ENCODE peak calls at places on chromosomes 3 and 15, in ten cellular contexts. U is AG09319; D is spleen; C is AG10803; W is breast epithelium; L is CD8-positive, alpha-beta T cell; E is ovary; J is progenitor cell of endocrine pancreas; K is endodermal cell; X is WTC11. I is an unnamed sample.

GRCh38 chr3:144032531-144033234 is 61.1 kb downstream of the DIPK2A start:
- DNase-seq in D (no peak), K (no peak), C (no peak), E (no peak), W (no peak), X (no peak), J (no peak), U (no peak), L (no peak), I (no peak)

GRCh38 chr15:86021281-86022264 is 58.1 kb upstream of the AGBL1 start:
- DNase-seq in K (no peak), C (peak; percentile 23), X (no peak), U (no peak), D (no peak), J (no peak), L (no peak), E (no peak), W (no peak), I (no peak)

GRCh38 chr15:89187301-89187700 is 34.1 kb downstream of the RLBP1 start:
- DNase-seq in K (no peak), E (no peak), U (no peak), J (no peak), X (no peak), C (no peak), W (no peak), L (no peak), D (no peak), I (no peak)

GRCh38 chr3:158743280-158743663 is 11.0 kb upstream of the RARRES1 start:
- DNase-seq in X (no peak), J (no peak), C (no peak), D (no peak), L (no peak), U (no peak), K (no peak), W (no peak), E (no peak), I (no peak)

GRCh38 chr3:119013951-119014350 is 20.7 kb downstream of the IGSF11 start:
- DNase-seq in X (no peak), K (no peak), D (no peak), C (no peak), L (no peak), U (no peak), E (no peak), W (no peak), J (no peak), I (no peak)

GRCh38 chr3:78139166-78139565 is 1099.3 kb downstream of the ROBO2 start:
- DNase-seq in K (no peak), D (no peak), X (no peak), J (no peak), U (no peak), W (no peak), E (no peak), L (no peak), C (peak; percentile 1), I (no peak)

GRCh38 chr3:31288224-31288623 is 244.5 kb upstream of the STT3B start:
- DNase-seq in C (no peak), D (no peak), J (no peak), U (no peak), L (no peak), W (no peak), K (no peak), X (no peak), E (no peak), I (no peak)

GRCh38 chr15:39585394-39585841 is 4.5 kb downstream of the THBS1 start:
- DNase-seq in K (no peak), D (no peak), L (no peak), C (peak; percentile 88), U (peak; percentile 46), E (no peak), J (no peak), W (no peak), X (no peak), I (no peak)

GRCh38 chr3:55567615-55568014 is 80.5 kb upstream of the WNT5A start:
- DNase-seq in U (no peak), L (no peak), X (no peak), J (no peak), D (no peak), C (no peak), K (no peak), W (no peak), E (no peak), I (no peak)

GRCh38 chr15:94164202-94164807 is 67.1 kb upstream of the MCTP2 start:
- DNase-seq in W (no peak), K (peak; percentile 91), C (peak; percentile 41), X (peak; percentile 67), L (peak; percentile 19), U (no peak), E (no peak), J (peak; percentile 59), D (no peak), I (peak; percentile 68)

GRCh38 chr15:94162946-94163345 is 68.4 kb upstream of the MCTP2 start:
- DNase-seq in D (no peak), C (no peak), L (no peak), E (no peak), J (no peak), X (no peak), U (no peak), K (no peak), W (no peak), I (no peak)

GRCh38 chr15:94168250-94168649 is 63.1 kb upstream of the MCTP2 start:
- DNase-seq in C (no peak), E (no peak), K (no peak), U (no peak), J (no peak), L (no peak), D (no peak), X (peak; percentile 37), W (no peak), I (no peak)
- TF ChIP-seq CTCF in C (peak; percentile 10), E (no peak), K (peak; percentile 68), U (no peak), J (peak; percentile 17), L (no peak), D (no peak), X (peak; percentile 49), W (no peak), I (peak; percentile 24)

GRCh38 chr15:25710184-25710583 is 152.9 kb downstream of the ATP10A start:
- DNase-seq in D (peak; percentile 80), L (no peak), K (peak; percentile 92), W (peak; percentile 60), J (peak; percentile 67), E (no peak), U (no peak), X (peak; percentile 81), C (peak; percentile 13), I (no peak)
- TF ChIP-seq CTCF in D (no peak), L (peak; percentile 52), K (peak; percentile 90), W (no peak), J (peak; percentile 85), E (no peak), U (peak; percentile 75), X (peak; percentile 52), C (peak; percentile 71), I (peak; percentile 81)

GRCh38 chr15:92896543-92896942 is 3.6 kb upstream of the CHD2 start:
- DNase-seq in X (no peak), J (no peak), E (no peak), W (no peak), L (no peak), U (no peak), C (no peak), K (no peak), D (no peak), I (no peak)
- TF ChIP-seq CTCF in X (no peak), J (no peak), E (no peak), W (no peak), L (no peak), U (no peak), C (no peak), K (no peak), D (no peak), I (no peak)

DNA sequence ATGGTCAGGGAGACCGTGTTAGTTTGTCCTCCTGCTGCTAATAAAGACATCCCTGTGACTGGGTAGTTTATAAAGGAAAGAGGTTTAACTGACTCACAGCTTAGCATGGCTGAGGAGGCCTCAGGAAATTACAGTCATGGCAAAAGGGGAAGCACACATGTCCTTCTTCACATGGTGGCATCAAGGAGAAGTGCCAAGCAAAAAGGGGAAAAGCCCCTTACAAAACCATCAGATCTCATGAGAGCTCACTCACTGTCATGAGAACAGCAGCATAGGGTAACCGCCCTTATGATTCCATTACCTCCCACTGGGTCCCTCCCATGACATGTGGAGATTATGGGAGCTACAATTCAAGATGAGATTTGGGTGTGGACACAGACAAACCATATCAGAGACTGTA is 27.0 kb downstream of the TM2D3 start:
- DNase-seq in J (no peak), L (no peak), K (no peak), X (no peak), W (no peak), C (no peak), D (no peak), E (no peak), U (no peak), I (no peak)
- TF ChIP-seq CTCF in J (no peak), L (no peak), K (no peak), X (no peak), W (no peak), C (no peak), D (no peak), E (no peak), U (no peak), I (no peak)

GRCh38 chr15:35206060-35206675 is 121.1 kb upstream of the NANOGP8 start:
- DNase-seq in J (no peak), C (no peak), L (no peak), U (no peak), W (no peak), D (no peak), X (no peak), E (no peak), K (no peak), I (no peak)
- TF ChIP-seq CTCF in J (peak; percentile 38), C (peak; percentile 43), L (no peak), U (peak; percentile 4), W (no peak), D (no peak), X (peak; percentile 67), E (no peak), K (peak; percentile 78), I (peak; percentile 42)

GRCh38 chr3:154749514-154749913 is 319.5 kb upstream of the GPR149 start:
- DNase-seq in U (no peak), W (no peak), K (no peak), J (no peak), D (no peak), X (no peak), E (no peak), L (no peak), C (no peak), I (no peak)

GRCh38 chr3:154743418-154743817 is 313.4 kb upstream of the GPR149 start:
- DNase-seq in J (no peak), X (no peak), D (no peak), U (no peak), E (no peak), L (no peak), C (no peak), W (no peak), K (no peak), I (no peak)

GRCh38 chr3:154745122-154745521 is 315.1 kb upstream of the GPR149 start:
- DNase-seq in X (no peak), L (no peak), W (no peak), U (no peak), D (no peak), C (no peak), J (no peak), K (no peak), E (no peak), I (no peak)

DNA sequence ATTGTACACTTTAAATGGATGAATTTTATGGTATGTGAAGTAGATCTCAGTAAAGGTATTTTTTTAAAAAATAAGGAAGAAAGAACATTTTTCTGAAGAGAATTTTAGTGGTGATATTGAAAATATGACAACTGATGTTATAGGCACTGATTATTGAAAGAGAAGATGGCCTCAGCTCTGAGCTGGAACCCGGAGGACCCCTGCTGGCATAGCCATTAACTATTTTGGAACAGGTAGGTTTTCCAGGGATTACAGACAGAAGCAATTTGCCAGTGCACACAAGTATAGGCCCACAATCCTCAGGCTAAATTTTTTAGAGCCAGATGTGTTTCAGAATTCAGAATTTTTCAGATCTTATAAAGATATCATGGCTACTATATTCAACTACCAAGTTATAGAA is 315.9 kb upstream of the GPR149 start:
- DNase-seq in E (no peak), X (no peak), C (no peak), U (no peak), J (no peak), K (no peak), D (no peak), W (no peak), L (no peak), I (no peak)
- TF ChIP-seq CTCF in E (no peak), X (no peak), C (peak; percentile 17), U (peak; percentile 5), J (peak; percentile 32), K (no peak), D (no peak), W (no peak), L (no peak), I (no peak)

I was measured in mesothelial cell of epicardium.